ENCODE peak calls at places on chromosomes 1 and 21, in five cellular contexts. U, B, K, C and I are unnamed samples.

GRCh38 chr1:223341111-223341510 is 22.9 kb downstream of the SUSD4 start:
- DNase-seq in U (no peak), B (no peak), K (no peak), C (no peak), I (peak)

GRCh38 chr1:108889706-108890105 is 12.9 kb downstream of the GPSM2 start:
- DNase-seq in U (no peak), B (no peak), K (no peak), C (no peak), I (no peak)

GRCh38 chr1:167715653-167716302 is 6.0 kb upstream of the MPZL1 start:
- DNase-seq in U (no peak), B (no peak), K (no peak), C (no peak), I (no peak)

GRCh38 chr1:29469457-29469856 is 233.1 kb downstream of the PTPRU start:
- DNase-seq in U (no peak), B (no peak), K (no peak), C (no peak), I (no peak)

GRCh38 chr1:160646711-160647328 is at the start of gene SLAMF1:
- DNase-seq in U (no peak), B (no peak), K (no peak), C (no peak), I (no peak)

GRCh38 chr1:41835488-41835887 is 83.2 kb downstream of the HIVEP3 start:
- DNase-seq in U (no peak), B (no peak), K (no peak), C (no peak), I (no peak)

GRCh38 chr1:157820299-157820698 is 379 bp upstream of the FCRL1 start:
- DNase-seq in U (no peak), B (no peak), K (no peak), C (no peak), I (no peak)

GRCh38 chr1:204885288-204885711 is 14.6 kb downstream of the NFASC start:
- DNase-seq in U (no peak), B (peak), K (no peak), C (no peak), I (peak)

GRCh38 chr1:33641099-33641830 is 168.8 kb downstream of the ZSCAN20 start:
- DNase-seq in U (peak), B (peak), K (peak), C (no peak), I (no peak)

GRCh38 chr1:29282924-29283803 is 46.8 kb downstream of the PTPRU start:
- DNase-seq in U (peak), B (peak), K (peak), C (peak), I (no peak)

GRCh38 chr21:31403596-31404333 is 59.7 kb upstream of the TIAM1 start:
- DNase-seq in U (no peak), B (no peak), K (no peak), C (no peak), I (no peak)

GRCh38 chr21:35628331-35628730 is 432.0 kb downstream of the SETD4 start:
- DNase-seq in U (no peak), B (no peak), K (no peak), C (no peak), I (no peak)

GRCh38 chr1:32998009-32998555 is 33.5 kb upstream of the RNF19B start:
- DNase-seq in U (no peak), B (peak), K (no peak), C (no peak), I (no peak)

GRCh38 chr1:22117851-22118250 is 25.0 kb downstream of the WNT4 start:
- DNase-seq in U (no peak), B (peak), K (no peak), C (no peak), I (no peak)

GRCh38 chr1:179809506-179810366 is 66.6 kb downstream of the FAM163A start:
- DNase-seq in U (peak), B (peak), K (peak), C (peak), I (peak)

GRCh38 chr1:71850936-71851335 is 431.4 kb downstream of the NEGR1 start:
- DNase-seq in U (no peak), B (peak), K (no peak), C (no peak), I (no peak)

GRCh38 chr1:2547210-2548067 is 8.7 kb upstream of the TNFRSF14 start:
- DNase-seq in U (no peak), B (no peak), K (no peak), C (no peak), I (no peak)
- H3K4me3 ChIP-seq in U (peak), B (no peak), K (peak), C (peak), I (peak)

GRCh38 chr21:19853709-19854575 is 1144.3 kb upstream of the NCAM2 start:
- DNase-seq in U (peak), B (no peak), K (no peak), C (no peak), I (no peak)
- H3K4me3 ChIP-seq in U (peak), B (no peak), K (no peak), C (no peak), I (no peak)

GRCh38 chr1:119713538-119714456 is 2.1 kb downstream of the PHGDH start:
- DNase-seq in U (no peak), B (peak), K (peak), C (peak), I (no peak)

GRCh38 chr1:119711804-119712341 is at the start of gene PHGDH:
- DNase-seq in U (peak), B (peak), K (peak), C (peak), I (peak)

GRCh38 chr1:119712342-119713038 is 756 bp downstream of the PHGDH start:
- DNase-seq in U (peak), B (peak), K (peak), C (peak), I (peak)

GRCh38 chr1:119714583-119714982 is 2.8 kb downstream of the PHGDH start:
- DNase-seq in U (no peak), B (peak), K (no peak), C (no peak), I (no peak)

DNA sequence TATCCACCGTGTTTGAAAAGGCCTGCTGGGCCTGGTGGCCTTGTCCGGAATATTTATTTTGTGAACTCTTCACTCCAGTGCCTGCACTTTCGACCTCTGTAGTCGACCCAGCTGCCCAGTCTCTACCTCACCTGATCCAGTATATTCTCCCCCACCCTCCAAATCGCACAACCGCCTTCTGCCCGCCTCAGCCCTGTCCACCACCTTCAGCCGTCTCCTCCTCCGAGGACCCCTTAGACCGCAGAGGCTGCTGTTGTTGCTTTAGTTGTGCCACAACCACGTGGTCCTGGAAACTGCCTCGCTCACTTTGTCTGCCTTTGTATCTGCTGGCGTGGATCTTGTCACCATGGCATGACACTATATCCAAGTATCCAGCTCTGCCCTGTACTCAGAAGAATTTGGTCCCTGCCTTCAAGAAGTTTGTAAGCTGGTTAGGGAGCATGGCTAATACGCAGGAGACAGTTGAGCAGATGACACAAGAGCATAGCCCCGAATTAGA is 1.4 kb downstream of the PHGDH start:
- DNase-seq in U (no peak), B (peak), K (no peak), C (no peak), I (no peak)
- H3K4me3 ChIP-seq in U (peak), B (peak), K (peak), C (peak), I (peak)

GRCh38 chr1:1942753-1943656 is 23.9 kb upstream of the TMEM52 start:
- DNase-seq in U (no peak), B (no peak), K (no peak), C (no peak), I (no peak)
- H3K4me3 ChIP-seq in U (no peak), B (no peak), K (no peak), C (no peak), I (no peak)

DNA sequence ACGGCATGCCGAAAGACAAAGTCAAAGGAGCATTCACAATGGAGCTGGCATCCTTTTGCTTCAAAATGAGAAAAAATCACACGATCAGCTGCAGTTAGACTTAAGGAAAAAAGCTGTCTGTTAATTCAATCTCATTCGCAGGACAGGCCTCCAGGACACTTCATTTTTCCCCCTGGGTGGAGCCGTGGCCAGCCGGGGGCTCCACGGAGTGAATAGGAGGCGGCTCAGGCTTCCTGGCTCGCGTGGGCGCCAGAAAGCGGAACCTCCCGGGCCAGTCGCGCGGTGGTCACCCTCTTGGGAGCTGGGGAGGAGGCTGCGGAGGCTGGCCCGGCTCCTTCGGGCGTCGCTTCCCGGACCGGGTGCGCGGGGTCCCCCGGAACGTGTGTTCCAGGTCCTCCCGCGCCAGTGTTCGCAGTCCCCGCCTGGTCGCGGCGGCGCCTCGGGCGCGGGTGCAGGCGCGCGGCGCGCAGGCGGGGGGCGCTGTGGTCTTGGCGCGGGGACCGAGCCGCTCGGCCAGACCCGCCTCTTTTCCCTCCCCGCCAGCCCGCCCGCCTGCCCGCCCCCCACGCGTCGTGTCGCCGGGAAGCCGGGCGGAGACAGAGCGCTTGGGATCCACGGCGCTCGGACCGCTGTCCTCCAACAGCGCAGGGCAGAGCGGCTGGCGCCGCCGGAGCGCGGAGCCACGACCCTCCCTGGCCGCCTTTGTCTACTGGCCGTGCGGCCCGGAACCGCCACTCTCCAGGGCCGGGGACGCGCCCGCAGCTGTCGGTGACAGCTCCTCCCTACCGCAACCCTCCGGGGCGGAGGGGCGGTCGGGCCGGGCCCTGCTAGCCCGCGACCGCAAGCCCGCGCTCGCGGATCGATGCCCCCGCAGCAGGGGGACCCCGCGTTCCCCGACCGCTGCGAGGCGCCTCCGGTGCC is at the start of gene RHOU:
- DNase-seq in U (no peak), B (peak), K (peak), C (no peak), I (no peak)
- H3K4me3 ChIP-seq in U (no peak), B (peak), K (peak), C (peak), I (peak)

DNA sequence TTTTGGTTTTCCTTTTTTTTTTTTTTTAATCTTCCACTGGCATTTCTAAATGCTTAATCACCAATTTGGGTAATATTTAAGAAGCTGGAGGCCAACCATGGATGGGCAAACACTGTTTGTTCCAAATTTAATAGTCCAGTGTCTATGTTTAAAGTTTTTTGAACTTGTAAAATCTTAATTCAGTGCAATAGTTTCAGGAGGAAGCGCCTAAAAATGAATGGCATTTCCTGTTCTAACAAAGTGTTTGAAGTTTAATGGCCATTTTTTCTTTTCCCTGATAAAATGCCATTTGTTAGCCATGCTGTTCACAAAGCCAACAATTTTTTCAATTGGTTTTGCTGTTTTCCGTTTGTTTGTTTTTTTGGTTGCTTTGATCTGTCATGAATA is 552.1 kb downstream of the LMO4 start:
- DNase-seq in U (no peak), B (peak), K (no peak), C (no peak), I (no peak)
- H3K4me3 ChIP-seq in U (no peak), B (no peak), K (no peak), C (no peak), I (no peak)

DNA sequence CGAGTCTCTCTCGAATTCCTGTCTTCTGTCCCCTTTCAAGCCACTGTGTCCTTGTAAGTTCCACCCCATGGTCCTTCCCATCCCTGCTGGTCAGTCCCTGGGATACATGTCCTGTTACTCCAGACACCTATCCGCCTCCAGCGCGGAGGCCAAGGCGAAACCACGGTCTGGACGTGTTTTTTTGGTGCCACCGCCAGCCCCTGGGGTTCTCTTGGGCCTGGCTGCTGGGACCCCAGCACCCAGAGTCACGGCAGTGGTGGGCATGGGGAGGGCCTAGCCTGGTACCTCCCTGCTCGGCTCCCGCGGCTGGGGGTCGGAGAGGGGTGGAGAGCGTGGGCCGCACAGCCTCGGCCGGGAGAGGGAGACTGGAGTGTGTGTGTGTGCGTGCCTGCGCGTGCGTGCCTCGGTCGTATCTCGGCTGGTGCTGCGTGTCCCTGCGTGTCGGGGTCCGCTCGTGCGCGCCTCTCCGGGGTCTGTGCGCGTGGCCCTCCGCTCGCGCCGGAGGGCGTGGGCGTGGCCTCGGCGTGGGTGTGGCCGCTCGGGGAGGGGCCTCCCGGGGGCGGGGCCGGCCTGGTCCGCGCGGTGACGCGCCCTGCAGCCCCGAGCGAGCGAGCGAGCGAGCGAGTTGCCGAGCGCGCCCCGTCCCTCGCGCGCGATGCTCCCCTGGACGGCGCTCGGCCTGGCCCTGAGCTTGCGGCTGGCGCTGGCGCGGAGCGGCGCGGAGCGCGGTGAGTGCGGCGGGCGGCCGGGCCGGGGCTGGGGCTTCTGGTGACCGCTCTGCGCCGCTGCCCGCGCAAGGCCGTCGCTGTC is at the start of gene VWA1:
- DNase-seq in U (peak), B (peak), K (no peak), C (no peak), I (no peak)
- H3K4me3 ChIP-seq in U (peak), B (peak), K (peak), C (peak), I (peak)

DNA sequence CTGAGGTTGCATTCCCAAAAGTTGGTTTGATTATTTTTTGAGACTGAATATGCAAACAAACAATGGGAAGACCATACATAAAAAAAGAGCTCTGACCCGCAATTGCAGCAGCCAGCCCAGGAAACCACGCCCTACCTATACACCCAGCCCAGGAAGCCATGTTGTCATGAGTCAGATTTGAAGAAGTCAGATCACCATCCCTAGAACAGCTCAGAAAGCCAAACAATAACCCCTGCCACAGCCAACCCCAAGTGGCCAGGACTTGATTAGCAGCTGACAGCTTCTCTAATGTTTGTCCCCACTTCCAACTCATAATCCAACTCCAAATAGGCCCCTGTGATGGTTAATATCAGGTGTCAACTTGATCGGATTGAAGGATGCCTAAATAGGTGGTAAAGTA is 621.9 kb downstream of the NPHP4 start:
- DNase-seq in U (no peak), B (no peak), K (no peak), C (no peak), I (no peak)
- H3K4me3 ChIP-seq in U (no peak), B (no peak), K (no peak), C (no peak), I (no peak)